ENCODE peak calls at places on chromosomes 13 and 19, in five cellular contexts. One of them, this sample, is unnamed. For H3K9me3, the result is how much of the 10 kb centered on the place peaks cover.

GRCh38 chr19:45901432-45901903 is 945 bp downstream of the MYPOP start:
- DNase-seq in endodermal cell: peak
- DNase-seq in body of pancreas: peak
- DNase-seq in GM23248: peak
- DNase-seq in IMR-90: peak
- DNase-seq in this sample: peak

GRCh38 chr19:4972509-4973230 is 3.8 kb downstream of the KDM4B start:
- DNase-seq in endodermal cell: no peak
- DNase-seq in body of pancreas: no peak
- DNase-seq in GM23248: peak
- DNase-seq in IMR-90: peak
- DNase-seq in this sample: peak

GRCh38 chr13:48155850-48156249 is 60.9 kb upstream of the MED4 start:
- DNase-seq in endodermal cell: no peak
- DNase-seq in body of pancreas: no peak
- DNase-seq in GM23248: peak
- DNase-seq in IMR-90: peak
- DNase-seq in this sample: no peak

GRCh38 chr13:101452519-101453485 is at the start of gene ITGBL1:
- DNase-seq in endodermal cell: peak
- DNase-seq in body of pancreas: peak
- DNase-seq in GM23248: peak
- DNase-seq in IMR-90: peak
- DNase-seq in this sample: peak

GRCh38 chr19:1748115-1748702 is 5.1 kb upstream of the ONECUT3 start:
- DNase-seq in endodermal cell: no peak
- DNase-seq in body of pancreas: no peak
- DNase-seq in GM23248: no peak
- DNase-seq in IMR-90: no peak
- DNase-seq in this sample: no peak

GRCh38 chr19:7637374-7638256 is 705 bp downstream of the STXBP2 start:
- DNase-seq in endodermal cell: no peak
- DNase-seq in body of pancreas: peak
- DNase-seq in GM23248: no peak
- DNase-seq in IMR-90: no peak
- DNase-seq in this sample: no peak

GRCh38 chr19:17766543-17767131 is 15.4 kb downstream of the FCHO1 start:
- DNase-seq in endodermal cell: peak
- DNase-seq in body of pancreas: peak
- DNase-seq in GM23248: peak
- DNase-seq in IMR-90: peak
- DNase-seq in this sample: peak

GRCh38 chr13:40993987-40994386 is 25.1 kb downstream of the ELF1 start:
- DNase-seq in endodermal cell: peak
- DNase-seq in body of pancreas: peak
- DNase-seq in GM23248: no peak
- DNase-seq in IMR-90: no peak
- DNase-seq in this sample: no peak

GRCh38 chr19:39934584-39935233 is at the start of gene FCGBP:
- DNase-seq in endodermal cell: no peak
- DNase-seq in body of pancreas: no peak
- DNase-seq in GM23248: no peak
- DNase-seq in IMR-90: no peak
- DNase-seq in this sample: peak

GRCh38 chr13:99777873-99778272 is 193.7 kb downstream of the ZIC5 start:
- DNase-seq in endodermal cell: no peak
- DNase-seq in body of pancreas: no peak
- DNase-seq in GM23248: no peak
- DNase-seq in IMR-90: no peak
- DNase-seq in this sample: no peak

GRCh38 chr19:12098040-12098439 is 33.5 kb downstream of the ZNF844 start:
- DNase-seq in endodermal cell: no peak
- DNase-seq in body of pancreas: no peak
- DNase-seq in GM23248: no peak
- DNase-seq in IMR-90: no peak
- DNase-seq in this sample: no peak

GRCh38 chr13:27006519-27007161 is 165.0 kb downstream of the USP12 start:
- DNase-seq in endodermal cell: peak
- DNase-seq in body of pancreas: peak
- DNase-seq in GM23248: peak
- DNase-seq in IMR-90: peak
- DNase-seq in this sample: no peak

GRCh38 chr13:50344717-50345116 is 329.5 kb downstream of the KCNRG start:
- DNase-seq in endodermal cell: no peak
- DNase-seq in body of pancreas: no peak
- DNase-seq in GM23248: no peak
- DNase-seq in IMR-90: no peak
- DNase-seq in this sample: no peak

GRCh38 chr19:54435551-54436016 is 13.4 kb upstream of the LENG8 start:
- DNase-seq in endodermal cell: peak
- DNase-seq in body of pancreas: no peak
- DNase-seq in GM23248: no peak
- DNase-seq in IMR-90: no peak
- DNase-seq in this sample: no peak

GRCh38 chr13:106033634-106034033 is 501.8 kb downstream of the EFNB2 start:
- DNase-seq in endodermal cell: no peak
- DNase-seq in body of pancreas: peak
- DNase-seq in GM23248: peak
- DNase-seq in IMR-90: peak
- DNase-seq in this sample: no peak

GRCh38 chr19:29449371-29449770 is 76.4 kb upstream of the VSTM2B start:
- DNase-seq in endodermal cell: peak
- DNase-seq in body of pancreas: no peak
- DNase-seq in GM23248: no peak
- DNase-seq in IMR-90: no peak
- DNase-seq in this sample: no peak

DNA sequence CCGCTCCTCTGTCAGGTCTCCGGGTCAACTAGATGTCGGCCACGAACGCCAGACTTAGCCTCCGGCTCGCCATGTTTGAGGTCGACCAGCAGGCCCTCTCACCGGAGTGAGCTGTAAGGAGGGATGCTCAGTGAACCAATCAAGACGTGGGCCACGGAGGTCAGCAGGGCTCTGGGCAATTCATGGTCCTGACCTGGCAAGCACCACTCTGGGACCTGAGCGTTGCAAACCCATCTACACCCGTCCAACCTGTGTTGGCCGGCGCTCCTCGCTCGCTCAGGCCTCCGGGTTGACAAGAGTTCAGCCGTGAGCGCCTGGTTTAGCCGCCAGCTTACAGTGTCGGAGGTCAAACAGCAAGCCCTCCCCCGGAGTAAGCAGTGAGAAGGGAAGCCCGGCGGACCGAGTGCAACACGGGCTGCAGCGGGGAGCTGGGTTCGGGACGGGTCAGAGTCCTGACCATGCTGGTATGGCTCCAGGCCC is 1361.9 kb downstream of the UQCRFS1 start:
- DNase-seq in endodermal cell: no peak
- DNase-seq in body of pancreas: no peak
- DNase-seq in GM23248: no peak
- DNase-seq in IMR-90: no peak
- DNase-seq in this sample: no peak
- H3K9me3 ChIP-seq in endodermal cell: under half
- H3K9me3 ChIP-seq in body of pancreas: under half
- H3K9me3 ChIP-seq in GM23248: under half
- H3K9me3 ChIP-seq in IMR-90: under half
- H3K9me3 ChIP-seq in this sample: under half

DNA sequence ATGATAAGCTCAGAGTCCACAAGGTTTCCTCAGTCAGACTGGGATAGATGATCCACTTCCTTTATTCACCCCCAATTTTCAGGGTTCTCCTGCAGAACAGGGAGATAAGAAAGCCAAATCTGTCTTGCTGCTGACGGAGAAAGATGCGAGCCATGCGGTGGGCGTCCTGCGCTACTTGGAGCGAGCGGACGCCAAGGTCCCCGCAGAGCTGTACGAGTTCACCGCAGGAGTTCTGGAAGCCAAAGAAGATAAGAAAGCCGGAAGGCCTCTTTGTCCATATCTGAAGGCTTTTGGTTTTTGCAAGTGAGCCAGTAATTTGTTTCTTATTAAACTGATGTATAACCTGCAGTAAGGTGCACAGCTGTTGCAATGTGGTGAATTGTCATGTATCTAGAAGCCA is 66.7 kb downstream of the SLC7A9 start:
- DNase-seq in endodermal cell: no peak
- DNase-seq in body of pancreas: no peak
- DNase-seq in GM23248: no peak
- DNase-seq in IMR-90: no peak
- DNase-seq in this sample: no peak
- H3K9me3 ChIP-seq in endodermal cell: under half
- H3K9me3 ChIP-seq in body of pancreas: under half
- H3K9me3 ChIP-seq in GM23248: under half
- H3K9me3 ChIP-seq in IMR-90: under half
- H3K9me3 ChIP-seq in this sample: under half

GRCh38 chr19:36894849-36895383 is 21.2 kb downstream of the ZNF829 start:
- DNase-seq in endodermal cell: no peak
- DNase-seq in body of pancreas: no peak
- DNase-seq in GM23248: no peak
- DNase-seq in IMR-90: no peak
- DNase-seq in this sample: no peak
- H3K9me3 ChIP-seq in endodermal cell: half or more
- H3K9me3 ChIP-seq in body of pancreas: under half
- H3K9me3 ChIP-seq in GM23248: under half
- H3K9me3 ChIP-seq in IMR-90: half or more
- H3K9me3 ChIP-seq in this sample: half or more

DNA sequence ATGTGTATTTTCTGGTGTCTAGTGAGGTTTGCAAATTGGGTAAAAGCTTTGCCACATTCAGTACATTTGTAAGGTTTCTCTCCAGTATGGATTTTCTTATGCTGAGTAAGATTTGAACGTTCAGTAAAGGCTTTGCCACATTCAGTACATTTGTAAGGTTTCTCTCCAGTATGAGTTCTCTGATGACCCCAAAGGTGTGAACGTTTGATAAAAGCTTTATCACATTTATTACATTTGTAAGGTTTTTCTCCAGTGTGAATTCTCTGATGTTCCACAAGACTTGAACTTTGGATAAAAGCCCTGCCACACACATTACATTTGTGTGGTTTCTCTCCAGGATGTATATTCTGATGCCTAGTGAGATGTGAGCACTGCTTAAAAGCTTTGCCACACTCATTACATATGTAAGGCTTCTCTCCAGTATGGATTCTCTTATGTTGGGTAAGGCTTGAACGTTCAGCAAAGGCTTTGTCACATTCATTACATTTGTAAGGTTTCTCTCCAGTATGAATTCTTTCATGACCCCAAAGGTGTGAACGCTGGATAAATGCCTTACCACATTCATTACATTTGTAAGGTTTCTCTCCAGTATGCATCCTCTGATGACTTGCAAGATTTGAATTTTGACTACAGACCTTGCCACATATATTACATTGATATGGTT is 17.4 kb downstream of the ZNF677 start:
- DNase-seq in endodermal cell: no peak
- DNase-seq in body of pancreas: no peak
- DNase-seq in GM23248: no peak
- DNase-seq in IMR-90: no peak
- DNase-seq in this sample: no peak
- H3K9me3 ChIP-seq in endodermal cell: half or more
- H3K9me3 ChIP-seq in body of pancreas: under half
- H3K9me3 ChIP-seq in GM23248: under half
- H3K9me3 ChIP-seq in IMR-90: half or more
- H3K9me3 ChIP-seq in this sample: under half

GRCh38 chr19:57443121-57443696 is 8.1 kb downstream of the ZNF749 start:
- DNase-seq in endodermal cell: no peak
- DNase-seq in body of pancreas: no peak
- DNase-seq in GM23248: no peak
- DNase-seq in IMR-90: no peak
- DNase-seq in this sample: no peak

GRCh38 chr19:57436392-57436791 is 1.3 kb downstream of the ZNF749 start:
- DNase-seq in endodermal cell: no peak
- DNase-seq in body of pancreas: no peak
- DNase-seq in GM23248: peak
- DNase-seq in IMR-90: no peak
- DNase-seq in this sample: no peak

GRCh38 chr19:57438925-57439324 is 3.8 kb downstream of the ZNF749 start:
- DNase-seq in endodermal cell: peak
- DNase-seq in body of pancreas: no peak
- DNase-seq in GM23248: no peak
- DNase-seq in IMR-90: no peak
- DNase-seq in this sample: no peak

GRCh38 chr19:57437931-57438330 is 2.8 kb downstream of the ZNF749 start:
- DNase-seq in endodermal cell: no peak
- DNase-seq in body of pancreas: no peak
- DNase-seq in GM23248: peak
- DNase-seq in IMR-90: peak
- DNase-seq in this sample: no peak

DNA sequence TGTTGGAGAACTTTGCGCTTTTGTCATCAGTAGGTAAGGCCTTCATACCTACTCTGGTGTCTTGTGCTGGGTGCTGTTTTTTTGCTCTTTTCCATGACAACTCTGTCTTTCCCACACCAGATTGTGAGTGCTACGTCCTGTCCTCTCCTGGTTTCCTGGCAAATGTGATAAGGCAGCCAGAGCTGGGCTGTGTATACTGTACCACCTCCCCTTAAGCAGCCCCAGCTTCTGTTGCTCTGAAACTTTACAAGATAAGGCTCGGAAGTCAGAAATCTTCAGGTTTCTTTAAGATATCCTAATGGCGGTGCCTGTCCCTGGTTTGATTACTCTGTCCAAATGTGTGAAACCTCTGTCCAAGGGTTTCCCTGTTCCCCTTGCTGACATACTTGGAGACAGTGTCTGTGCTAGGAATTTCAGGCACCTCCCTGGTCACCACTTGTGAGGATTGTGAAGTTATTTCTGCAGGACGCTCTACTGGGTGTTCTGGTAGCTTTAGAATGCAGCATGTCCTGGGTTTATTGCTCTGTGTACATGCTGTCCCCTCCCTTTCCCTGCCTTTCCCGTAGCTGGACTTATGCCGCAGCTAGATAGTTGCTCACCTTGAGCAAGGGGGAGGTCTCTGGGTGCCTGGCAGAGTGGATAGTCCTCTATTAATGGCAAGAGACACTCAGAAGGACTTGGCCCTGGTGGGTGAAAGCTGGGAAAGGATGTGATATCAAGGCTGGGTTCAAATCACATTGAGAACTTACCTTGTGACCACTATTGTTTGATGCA is 7.0 kb downstream of the ZNF749 start:
- DNase-seq in endodermal cell: no peak
- DNase-seq in body of pancreas: no peak
- DNase-seq in GM23248: no peak
- DNase-seq in IMR-90: no peak
- DNase-seq in this sample: no peak
- H3K9me3 ChIP-seq in endodermal cell: under half
- H3K9me3 ChIP-seq in body of pancreas: under half
- H3K9me3 ChIP-seq in GM23248: under half
- H3K9me3 ChIP-seq in IMR-90: under half
- H3K9me3 ChIP-seq in this sample: under half